ENCODE peak calls at places on chromosomes 7 and 10, in six cellular contexts. F is HCT116, N is endothelial cell of umbilical vein, Z is spleen, H is stomach, D is sigmoid colon. Q is an unnamed sample. For H3K4me1, the result is how much of the 10 kb centered on the place peaks cover.

GRCh38 chr7:17526621-17527020 is 228.2 kb downstream of the AHR start:
- DNase-seq in F (no peak), N (no peak), Z (no peak), H (no peak), D (no peak), Q (no peak)

GRCh38 chr10:69768386-69768785 is 33.3 kb upstream of the COL13A1 start:
- DNase-seq in F (no peak), N (no peak), Z (no peak), H (no peak), D (no peak), Q (no peak)

GRCh38 chr7:33494473-33494872 is 365.1 kb downstream of the BBS9 start:
- DNase-seq in F (no peak), N (no peak), Z (no peak), H (no peak), D (no peak), Q (no peak)

GRCh38 chr7:133837248-133837647 is 289.9 kb upstream of the LRGUK start:
- DNase-seq in F (no peak), N (peak), Z (no peak), H (no peak), D (no peak), Q (no peak)

GRCh38 chr7:8154290-8154689 is 107.7 kb downstream of the ICA1 start:
- DNase-seq in F (no peak), N (peak), Z (no peak), H (no peak), D (no peak), Q (no peak)

GRCh38 chr7:19919156-19920085 is 146.0 kb upstream of the TMEM196 start:
- DNase-seq in F (no peak), N (peak), Z (no peak), H (no peak), D (no peak), Q (no peak)

GRCh38 chr7:44226396-44226753 is 25.6 kb downstream of the YKT6 start:
- DNase-seq in F (no peak), N (no peak), Z (peak), H (no peak), D (no peak), Q (no peak)

GRCh38 chr7:150863946-150864345 is 11.6 kb downstream of the AOC1 start:
- DNase-seq in F (no peak), N (no peak), Z (no peak), H (no peak), D (no peak), Q (no peak)

GRCh38 chr7:25967278-25968204 is 184.5 kb upstream of the NFE2L3 start:
- DNase-seq in F (no peak), N (no peak), Z (no peak), H (no peak), D (no peak), Q (no peak)

GRCh38 chr10:68435803-68436202 is 28.7 kb upstream of the RUFY2 start:
- DNase-seq in F (no peak), N (no peak), Z (no peak), H (no peak), D (no peak), Q (no peak)

GRCh38 chr10:13686331-13686752 is 99.6 kb downstream of the PRPF18 start:
- DNase-seq in F (no peak), N (peak), Z (peak), H (no peak), D (no peak), Q (peak)

GRCh38 chr10:51445587-51445986 is 253.8 kb downstream of the CSTF2T start:
- DNase-seq in F (no peak), N (no peak), Z (no peak), H (no peak), D (no peak), Q (no peak)

GRCh38 chr10:130218936-130219335 is 82.7 kb downstream of the GLRX3 start:
- DNase-seq in F (no peak), N (no peak), Z (peak), H (no peak), D (peak), Q (no peak)

GRCh38 chr10:72259491-72260214 is 14.1 kb upstream of the DDIT4 start:
- DNase-seq in F (no peak), N (no peak), Z (no peak), H (no peak), D (peak), Q (peak)

GRCh38 chr7:37820708-37821468 is 27.5 kb upstream of the NME8 start:
- DNase-seq in F (no peak), N (no peak), Z (no peak), H (no peak), D (no peak), Q (no peak)

GRCh38 chr7:135964791-135965190 is 12.4 kb downstream of the MTPN start:
- DNase-seq in F (no peak), N (no peak), Z (no peak), H (no peak), D (no peak), Q (no peak)

GRCh38 chr10:110311357-110311949 is 6.7 kb upstream of the SMNDC1 start:
- DNase-seq in F (peak), N (peak), Z (no peak), H (peak), D (no peak), Q (no peak)

GRCh38 chr7:8277394-8277982 is 15.5 kb upstream of the ICA1 start:
- DNase-seq in F (no peak), N (peak), Z (no peak), H (peak), D (no peak), Q (no peak)

GRCh38 chr10:89476150-89476549 is 59.2 kb downstream of the SLC16A12 start:
- DNase-seq in F (no peak), N (no peak), Z (no peak), H (no peak), D (no peak), Q (no peak)

DNA sequence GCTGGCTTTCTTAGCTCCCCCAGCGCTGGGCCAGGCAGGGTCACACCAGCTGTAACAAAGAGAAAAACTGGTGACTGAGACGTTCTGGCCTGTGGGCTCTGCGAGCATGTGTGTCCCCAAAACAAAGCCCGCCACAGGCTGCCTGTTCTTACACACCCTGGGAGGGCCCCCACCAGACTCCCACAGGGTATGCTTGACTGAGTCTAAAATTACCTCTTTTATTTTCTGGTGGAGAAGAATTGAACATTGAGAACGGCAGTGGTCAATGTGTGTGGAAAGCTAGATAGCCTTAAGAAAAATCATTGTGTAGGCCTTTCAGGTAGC is 808 bp downstream of the C10orf71 start:
- DNase-seq in F (no peak), N (no peak), Z (no peak), H (no peak), D (peak), Q (no peak)
- TF ChIP-seq POLR2AphosphoS5 in F (no peak), N (no peak), Z (no peak), H (no peak), D (no peak), Q (no peak)

DNA sequence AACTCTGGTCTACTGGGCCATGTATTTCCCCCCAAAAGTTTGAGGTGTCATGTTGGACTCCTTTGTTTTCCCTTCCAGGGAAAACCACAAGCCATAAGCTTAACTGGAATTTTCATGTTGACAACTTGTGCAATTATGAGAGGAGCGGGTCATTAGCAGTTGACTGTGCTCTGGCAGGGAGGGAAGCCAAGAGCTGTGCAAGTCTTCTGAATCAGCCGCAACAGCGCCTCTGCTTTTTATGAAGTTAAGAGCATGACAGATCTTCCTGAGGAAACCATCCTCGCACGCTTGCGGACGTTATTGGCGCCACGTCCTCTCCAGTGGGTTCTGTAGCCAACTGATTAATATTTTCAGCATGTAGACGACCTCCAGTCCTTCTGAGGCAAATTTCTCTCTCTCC is 148.7 kb upstream of the MKI67 start:
- DNase-seq in F (no peak), N (no peak), Z (no peak), H (no peak), D (no peak), Q (no peak)
- H3K4me1 ChIP-seq in F (under half), N (under half), Z (under half), H (under half), D (under half), Q (under half)

GRCh38 chr7:67462781-67463191 is 466.2 kb downstream of the TYW1 start:
- DNase-seq in F (no peak), N (no peak), Z (no peak), H (no peak), D (peak), Q (peak)
- TF ChIP-seq POLR2AphosphoS5 in F (no peak), N (no peak), Z (peak), H (peak), D (peak), Q (peak)

GRCh38 chr10:124243702-124244121 is 150.3 kb upstream of the CHST15 start:
- DNase-seq in F (no peak), N (no peak), Z (no peak), H (peak), D (no peak), Q (no peak)
- H3K4me1 ChIP-seq in F (under half), N (under half), Z (under half), H (under half), D (under half), Q (under half)

GRCh38 chr7:158097106-158097505 is 490.5 kb downstream of the PTPRN2 start:
- DNase-seq in F (no peak), N (no peak), Z (peak), H (no peak), D (peak), Q (no peak)

GRCh38 chr7:158098125-158099030 is 489.2 kb downstream of the PTPRN2 start:
- DNase-seq in F (no peak), N (no peak), Z (peak), H (peak), D (peak), Q (no peak)

GRCh38 chr7:158096582-158096981 is 491.0 kb downstream of the PTPRN2 start:
- DNase-seq in F (no peak), N (no peak), Z (peak), H (peak), D (peak), Q (no peak)

GRCh38 chr7:158094671-158095256 is 492.9 kb downstream of the PTPRN2 start:
- DNase-seq in F (no peak), N (no peak), Z (peak), H (peak), D (peak), Q (no peak)

DNA sequence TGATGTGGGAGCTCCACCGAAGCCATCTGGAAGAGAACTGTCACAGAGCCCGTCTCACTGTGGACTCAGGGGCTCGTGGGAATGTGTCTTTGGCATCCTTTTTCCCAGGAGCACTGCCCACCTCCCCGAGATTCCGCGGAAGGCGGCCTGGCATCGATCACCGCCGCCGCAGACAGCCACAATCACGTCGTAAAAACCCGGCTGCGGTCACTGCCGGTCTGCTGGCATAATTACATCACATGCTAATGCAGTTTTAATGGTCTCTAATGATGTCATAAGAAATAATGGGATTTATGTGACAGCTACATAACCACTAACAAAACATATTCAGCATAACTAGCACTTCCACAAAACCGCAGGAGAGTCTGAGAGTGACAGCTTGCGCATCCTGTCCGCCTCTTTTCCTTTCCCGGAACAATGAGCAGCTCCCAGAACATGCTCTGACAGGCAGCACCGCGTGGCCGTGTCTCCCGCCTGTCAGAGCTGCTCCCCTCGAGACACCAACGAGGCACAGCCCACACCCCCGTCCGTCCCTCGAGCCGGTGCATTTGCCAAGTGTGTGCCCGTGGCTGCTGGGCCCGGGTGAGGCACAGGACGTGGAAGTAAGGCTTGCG is 490.0 kb downstream of the PTPRN2 start:
- DNase-seq in F (no peak), N (no peak), Z (peak), H (peak), D (peak), Q (no peak)
- TF ChIP-seq POLR2AphosphoS5 in F (no peak), N (no peak), Z (no peak), H (no peak), D (peak), Q (no peak)